ENCODE peak calls at places on chromosome 2, in ten cellular contexts. H is fibroblast of villous mesenchyme; W is GM23248; Z is AG08395; R is CD8-positive, alpha-beta T cell; O is HCEC 1CT; E is OCI-LY7; S is esophagus squamous epithelium; V is BJ; Q is HuH-7.5. P is an unnamed sample.
A peak's percentile ranks its signal among the peaks of the same experiment; 100 is the strongest.

GRCh38 chr2:9805435-9806297 is 37.6 kb upstream of the TAF1B start:
- DNase-seq in W (peak; percentile 47), E (no peak), V (no peak), Q (no peak), S (no peak), Z (no peak), O (no peak), R (no peak), H (peak; percentile 52), P (no peak)

GRCh38 chr2:71462641-71463341 is 9.4 kb downstream of the DYSF start:
- DNase-seq in S (no peak), V (no peak), W (no peak), H (no peak), E (no peak), R (peak; percentile 11), Q (no peak), Z (no peak), O (no peak), P (no peak)

GRCh38 chr2:73254343-73255006 is 20.4 kb downstream of the CCT7 start:
- DNase-seq in Q (no peak), Z (no peak), H (no peak), O (no peak), E (no peak), W (no peak), S (no peak), R (no peak), V (no peak), P (no peak)

GRCh38 chr2:73018188-73018825 is 53.2 kb downstream of the SFXN5 start:
- DNase-seq in H (peak; percentile 24), Q (no peak), V (no peak), Z (no peak), E (no peak), S (no peak), O (peak; percentile 29), W (no peak), R (no peak), P (no peak)

GRCh38 chr2:69185807-69186206 is 172.8 kb downstream of the ANTXR1 start:
- DNase-seq in V (no peak), Q (no peak), Z (no peak), E (no peak), R (no peak), S (no peak), H (no peak), W (peak; percentile 91), O (peak; percentile 79), P (no peak)

GRCh38 chr2:88810017-88810416 is 118.5 kb downstream of the RPIA start:
- DNase-seq in O (no peak), R (no peak), E (no peak), Z (no peak), V (no peak), W (no peak), H (no peak), Q (no peak), S (no peak), P (peak; percentile 23)

GRCh38 chr2:195575879-195576391 is 81.1 kb upstream of the SLC39A10 start:
- DNase-seq in E (peak; percentile 80), R (no peak), Q (peak; percentile 26), O (peak; percentile 88), Z (peak; percentile 77), V (peak; percentile 80), S (no peak), W (peak; percentile 89), H (peak; percentile 91), P (peak; percentile 43)

GRCh38 chr2:238169021-238169707 is 10.4 kb downstream of the ERFE start:
- DNase-seq in E (no peak), W (peak; percentile 93), Z (peak; percentile 73), O (peak; percentile 93), V (peak; percentile 82), H (peak; percentile 96), S (no peak), R (no peak), Q (no peak), P (no peak)

GRCh38 chr2:152369176-152369860 is 34.3 kb downstream of the FMNL2 start:
- DNase-seq in E (no peak), H (peak; percentile 98), O (peak; percentile 91), W (peak; percentile 87), S (no peak), Q (no peak), R (no peak), Z (peak; percentile 57), V (peak; percentile 70), P (no peak)

GRCh38 chr2:65159921-65160320 is 30.0 kb upstream of the RAB1A start:
- DNase-seq in H (no peak), Z (no peak), W (no peak), E (peak; percentile 66), R (no peak), Q (no peak), O (no peak), S (no peak), V (no peak), P (no peak)

GRCh38 chr2:104853926-104854506 is at the start of gene POU3F3:
- DNase-seq in S (no peak), R (no peak), Q (no peak), W (peak; percentile 24), O (no peak), H (peak; percentile 14), Z (peak; percentile 44), E (peak; percentile 91), V (no peak), P (peak; percentile 91)

GRCh38 chr2:109365131-109365530 is 236.1 kb downstream of the SH3RF3 start:
- DNase-seq in E (no peak), Q (no peak), V (no peak), Z (no peak), S (no peak), W (no peak), H (no peak), R (peak; percentile 7), O (no peak), P (no peak)

P was measured in NCI-H1092 treated with DMSO at 0.1 percent for 48 hours.